ENCODE peak calls at places on chromosomes 12 and 14, in four cellular contexts. U is activated CD4-positive, alpha-beta T cell treated with anti-CD3 and anti-CD28 coated beads, Interleukin-2, amount 10 ng/mL, durations not matched to agents 7 days and 5 days; E is IMR-90; G is EH. Q is an unnamed sample.

GRCh38 chr12:105427883-105428282 is 97.4 kb downstream of the C12orf75 start:
- DNase-seq in U (no peak), E (peak; percentile 33), G (peak; percentile 71), Q (peak; percentile 34)

GRCh38 chr14:52961060-52961639 is 10.3 kb upstream of the FERMT2 start:
- DNase-seq in U (peak; percentile 54), E (peak; percentile 68), G (peak; percentile 72), Q (peak; percentile 38)

GRCh38 chr14:59595071-59595470 is 18.5 kb upstream of the CCDC175 start:
- DNase-seq in U (no peak), E (no peak), G (no peak), Q (no peak)

GRCh38 chr14:20679907-20680306 is 4.5 kb upstream of the RNASE4 start:
- DNase-seq in U (no peak), E (peak; percentile 37), G (peak; percentile 65), Q (no peak)

GRCh38 chr14:79516009-79516408 is 695.3 kb downstream of the DIO2 start:
- DNase-seq in U (no peak), E (no peak), G (no peak), Q (no peak)

GRCh38 chr12:19183121-19183838 is 53.7 kb downstream of the PLEKHA5 start:
- DNase-seq in U (no peak), E (peak; percentile 37), G (no peak), Q (no peak)

GRCh38 chr12:94262228-94263010 is 114.0 kb downstream of the PLXNC1 start:
- DNase-seq in U (peak; percentile 72), E (peak; percentile 96), G (peak; percentile 96), Q (peak; percentile 92)

GRCh38 chr14:80988742-80989429 is 33.5 kb downstream of the TSHR start:
- DNase-seq in U (no peak), E (peak; percentile 30), G (peak; percentile 8), Q (peak; percentile 14)

GRCh38 chr12:3091650-3092207 is 14.6 kb downstream of the TSPAN9 start:
- DNase-seq in U (no peak), E (no peak), G (no peak), Q (no peak)

GRCh38 chr12:26803552-26803951 is 29.4 kb downstream of the ITPR2 start:
- DNase-seq in U (no peak), E (peak; percentile 50), G (peak; percentile 78), Q (peak; percentile 80)

GRCh38 chr14:104086661-104087461 is 1.4 kb downstream of the ASPG start:
- DNase-seq in U (no peak), E (no peak), G (no peak), Q (no peak)

GRCh38 chr14:104263671-104264358 is 125.4 kb downstream of the KIF26A start:
- DNase-seq in U (no peak), E (no peak), G (no peak), Q (no peak)

GRCh38 chr14:23763394-23763793 is 127.2 kb downstream of the DHRS2 start:
- DNase-seq in U (no peak), E (no peak), G (no peak), Q (no peak)

GRCh38 chr14:94540031-94540794 is 21.0 kb upstream of the SERPINA4 start:
- DNase-seq in U (no peak), E (peak; percentile 9), G (peak; percentile 53), Q (no peak)

GRCh38 chr14:48936881-48937280 is 649.3 kb downstream of the RPS29 start:
- DNase-seq in U (no peak), E (peak; percentile 4), G (no peak), Q (peak; percentile 53)

GRCh38 chr14:81511110-81511900 is 22.3 kb downstream of the SEL1L start:
- DNase-seq in U (no peak), E (no peak), G (no peak), Q (no peak)

GRCh38 chr12:109677323-109677722 is 36.3 kb upstream of the FAM222A start:
- DNase-seq in U (no peak), E (no peak), G (no peak), Q (no peak)

GRCh38 chr14:38592764-38593442 is 337.0 kb upstream of the CLEC14A start:
- DNase-seq in U (no peak), E (no peak), G (peak; percentile 32), Q (no peak)

GRCh38 chr14:90675399-90675798 is 140.8 kb downstream of the TTC7B start:
- DNase-seq in U (no peak), E (peak; percentile 75), G (peak; percentile 86), Q (peak; percentile 55)

GRCh38 chr14:29108908-29109307 is 342.3 kb downstream of the FOXG1 start:
- DNase-seq in U (no peak), E (no peak), G (no peak), Q (no peak)

GRCh38 chr14:61662437-61663311 is 32.6 kb upstream of the HIF1A start:
- DNase-seq in U (peak; percentile 76), E (peak; percentile 75), G (peak; percentile 68), Q (peak; percentile 81)

GRCh38 chr14:47674546-47675238 is 713 bp downstream of the MDGA2 start:
- DNase-seq in U (no peak), E (no peak), G (no peak), Q (no peak)

GRCh38 chr12:124398578-124399227 is 103.8 kb downstream of the RFLNA start:
- DNase-seq in U (no peak), E (no peak), G (no peak), Q (no peak)

GRCh38 chr12:92539966-92540791 is 162.6 kb upstream of the PLEKHG7 start:
- DNase-seq in U (peak; percentile 29), E (no peak), G (no peak), Q (no peak)

GRCh38 chr14:99809376-99809775 is 16.2 kb downstream of the EML1 start:
- DNase-seq in U (no peak), E (peak; percentile 58), G (peak; percentile 80), Q (peak; percentile 8)

GRCh38 chr14:83356080-83356479 is 1822.4 kb upstream of the SEL1L start:
- DNase-seq in U (no peak), E (no peak), G (no peak), Q (no peak)

GRCh38 chr12:10721654-10722501 is 1.2 kb downstream of the YBX3 start:
- DNase-seq in U (peak; percentile 55), E (peak; percentile 99), G (peak; percentile 97), Q (peak; percentile 98)

GRCh38 chr12:122061253-122061652 is 17.3 kb upstream of the MLXIP start:
- DNase-seq in U (no peak), E (no peak), G (no peak), Q (no peak)

GRCh38 chr12:50200507-50201273 is 33.5 kb upstream of the CERS5 start:
- DNase-seq in U (no peak), E (peak; percentile 81), G (peak; percentile 97), Q (peak; percentile 90)

GRCh38 chr14:100117647-100118376 is 41.6 kb downstream of the DEGS2 start:
- DNase-seq in U (no peak), E (no peak), G (no peak), Q (no peak)

GRCh38 chr12:120067084-120067869 is 49.3 kb downstream of the RAB35 start:
- DNase-seq in U (no peak), E (no peak), G (no peak), Q (no peak)

GRCh38 chr14:23297878-23298277 is 4.8 kb downstream of the PPP1R3E start:
- DNase-seq in U (no peak), E (no peak), G (no peak), Q (no peak)

GRCh38 chr14:57835751-57836150 is 30.1 kb downstream of the SLC35F4 start:
- DNase-seq in U (no peak), E (no peak), G (no peak), Q (no peak)

GRCh38 chr12:8045952-8046944 is 13.7 kb downstream of the FOXJ2 start:
- DNase-seq in U (peak; percentile 84), E (peak; percentile 87), G (peak; percentile 79), Q (peak; percentile 40)

GRCh38 chr12:78898416-78898815 is 33.8 kb downstream of the SYT1 start:
- DNase-seq in U (no peak), E (no peak), G (no peak), Q (peak; percentile 75)

GRCh38 chr12:43786899-43787693 is 19.0 kb downstream of the TWF1 start:
- DNase-seq in U (no peak), E (peak; percentile 74), G (no peak), Q (peak; percentile 41)

GRCh38 chr14:75831971-75832370 is 149.8 kb downstream of the TGFB3 start:
- DNase-seq in U (no peak), E (peak; percentile 59), G (peak; percentile 51), Q (no peak)

Q was measured in astrocyte.